ENCODE peak calls at places on chromosome 15, in seven cellular contexts. Z, C, A, K, Y, Q and V are unnamed samples.

GRCh38 chr15:61084944-61085367 is 144.1 kb downstream of the RORA start:
- DNase-seq in A (no peak), Y (no peak), Q (no peak), K (peak; percentile 6), Z (no peak), C (no peak), V (no peak)

GRCh38 chr15:65201918-65202317 is 9.4 kb downstream of the CILP start:
- DNase-seq in Y (no peak), K (no peak), C (no peak), A (no peak), Z (no peak), Q (no peak), V (no peak)

GRCh38 chr15:39127151-39127815 is 453.6 kb upstream of the THBS1 start:
- DNase-seq in Q (no peak), Y (no peak), C (peak; percentile 49), A (no peak), K (no peak), Z (no peak), V (no peak)

GRCh38 chr15:42194502-42194901 is 13.6 kb downstream of the VPS39 start:
- DNase-seq in Q (no peak), K (no peak), C (no peak), Z (no peak), A (no peak), Y (peak; percentile 69), V (no peak)

GRCh38 chr15:28923726-28924280 is 38.0 kb downstream of the APBA2 start:
- DNase-seq in A (no peak), Y (no peak), C (no peak), Q (no peak), Z (no peak), K (no peak), V (no peak)

GRCh38 chr15:63374686-63375520 is 6.7 kb downstream of the CA12 start:
- DNase-seq in Q (no peak), K (no peak), Z (no peak), Y (no peak), C (peak; percentile 77), A (no peak), V (peak; percentile 78)

GRCh38 chr15:83372434-83372873 is 74.7 kb upstream of the SH3GL3 start:
- DNase-seq in A (no peak), K (no peak), C (peak; percentile 65), Q (no peak), Y (no peak), Z (no peak), V (no peak)

GRCh38 chr15:58357529-58358476 is 74.0 kb upstream of the LIPC start:
- DNase-seq in Q (no peak), Z (no peak), Y (no peak), K (no peak), C (no peak), A (peak; percentile 15), V (no peak)

GRCh38 chr15:57153140-57153539 is 223.2 kb upstream of the CGNL1 start:
- DNase-seq in K (no peak), Q (no peak), Z (no peak), C (no peak), A (no peak), Y (no peak), V (no peak)

GRCh38 chr15:39717134-39717533 is 65.5 kb downstream of the FSIP1 start:
- DNase-seq in Y (no peak), C (no peak), Q (no peak), A (no peak), K (no peak), Z (no peak), V (no peak)

GRCh38 chr15:59298255-59298856 is 74.3 kb downstream of the MYO1E start:
- DNase-seq in C (no peak), Z (no peak), Y (no peak), K (no peak), Q (no peak), A (no peak), V (no peak)

GRCh38 chr15:68583936-68584703 is 5.3 kb downstream of the CORO2B start:
- DNase-seq in K (no peak), C (no peak), Y (no peak), A (no peak), Q (no peak), Z (no peak), V (no peak)

GRCh38 chr15:55673287-55673686 is 69.7 kb downstream of the PRTG start:
- DNase-seq in A (no peak), Q (no peak), Z (no peak), Y (no peak), C (no peak), K (no peak), V (no peak)

GRCh38 chr15:68053997-68054657 is at the start of gene PIAS1:
- DNase-seq in Q (peak; percentile 92), Z (peak; percentile 90), C (peak; percentile 98), A (peak; percentile 94), K (peak; percentile 96), Y (peak; percentile 98), V (peak; percentile 76)

GRCh38 chr15:45225506-45226273 is 26.3 kb upstream of the SLC28A2 start:
- DNase-seq in A (no peak), C (no peak), Q (no peak), Y (no peak), K (peak; percentile 21), Z (no peak), V (no peak)

GRCh38 chr15:83310521-83311456 is 26.3 kb upstream of the BNC1 start:
- DNase-seq in A (no peak), Y (no peak), K (no peak), Q (no peak), Z (no peak), C (peak; percentile 22), V (no peak)

GRCh38 chr15:63969652-63970421 is 76.4 kb downstream of the DAPK2 start:
- DNase-seq in C (no peak), K (no peak), Y (peak; percentile 70), Z (no peak), A (no peak), Q (no peak), V (no peak)

GRCh38 chr15:100900136-100900894 is 18.8 kb upstream of the LRRK1 start:
- DNase-seq in Y (no peak), Z (no peak), Q (no peak), K (no peak), A (no peak), C (no peak), V (no peak)

GRCh38 chr15:88954431-88955277 is 41.5 kb upstream of the MFGE8 start:
- DNase-seq in Z (no peak), Q (no peak), A (no peak), C (peak; percentile 76), K (peak; percentile 45), Y (no peak), V (no peak)

GRCh38 chr15:87648278-87648677 is 608.3 kb downstream of the NTRK3 start:
- DNase-seq in Y (no peak), K (no peak), Q (no peak), A (no peak), Z (no peak), C (no peak), V (no peak)

GRCh38 chr15:63308491-63308890 is 31.1 kb downstream of the APH1B start:
- DNase-seq in Y (no peak), Q (no peak), K (no peak), A (no peak), C (no peak), Z (no peak), V (no peak)

GRCh38 chr15:77568960-77569646 is 63.6 kb downstream of the LINGO1 start:
- DNase-seq in Q (no peak), K (no peak), C (no peak), Z (no peak), Y (peak; percentile 62), A (no peak), V (no peak)

GRCh38 chr15:58854598-58854997 is 78.9 kb downstream of the SLTM start:
- DNase-seq in Q (no peak), K (no peak), Y (no peak), A (no peak), Z (no peak), C (no peak), V (peak; percentile 28)

GRCh38 chr15:59353994-59354951 is 18.4 kb downstream of the MYO1E start:
- DNase-seq in Z (no peak), Y (no peak), Q (no peak), K (no peak), C (no peak), A (no peak), V (no peak)

GRCh38 chr15:36414670-36415069 is 164.8 kb upstream of the CDIN1 start:
- DNase-seq in K (no peak), A (no peak), Z (no peak), Y (no peak), C (no peak), Q (no peak), V (no peak)

GRCh38 chr15:58026051-58026450 is 39.5 kb downstream of the ALDH1A2 start:
- DNase-seq in A (no peak), K (no peak), C (no peak), Z (no peak), Y (no peak), Q (no peak), V (no peak)

GRCh38 chr15:61038387-61038786 is 190.7 kb downstream of the RORA start:
- DNase-seq in K (no peak), Z (no peak), A (no peak), Y (no peak), Q (no peak), C (no peak), V (no peak)

GRCh38 chr15:63334821-63335220 is 46.8 kb downstream of the CA12 start:
- DNase-seq in C (no peak), Q (no peak), K (no peak), Z (no peak), A (no peak), Y (no peak), V (no peak)